ENCODE peak calls at places on chromosomes 5 and 9, in eight cellular contexts. One of them, this sample, is unnamed.

GRCh38 chr9:121373401-121373769 is 3.3 kb upstream of the STOM start:
- DNase-seq in right cardiac atrium: no peak
- DNase-seq in stromal cell of bone marrow: no peak
- DNase-seq in SK-N-DZ: no peak
- DNase-seq in NAMALWA: no peak
- DNase-seq in AG04450: no peak
- DNase-seq in T-helper 2 cell: no peak
- DNase-seq in naive thymus-derived CD4-positive, alpha-beta T cell: no peak
- DNase-seq in this sample: no peak

GRCh38 chr9:137049544-137050449 is 3.8 kb upstream of the NPDC1 start:
- DNase-seq in right cardiac atrium: peak
- DNase-seq in stromal cell of bone marrow: no peak
- DNase-seq in SK-N-DZ: peak
- DNase-seq in NAMALWA: peak
- DNase-seq in AG04450: no peak
- DNase-seq in T-helper 2 cell: peak
- DNase-seq in naive thymus-derived CD4-positive, alpha-beta T cell: peak
- DNase-seq in this sample: peak

GRCh38 chr9:111037744-111038335 is 430 bp downstream of the LPAR1 start:
- DNase-seq in right cardiac atrium: peak
- DNase-seq in stromal cell of bone marrow: no peak
- DNase-seq in SK-N-DZ: peak
- DNase-seq in NAMALWA: no peak
- DNase-seq in AG04450: no peak
- DNase-seq in T-helper 2 cell: no peak
- DNase-seq in naive thymus-derived CD4-positive, alpha-beta T cell: no peak
- DNase-seq in this sample: peak

GRCh38 chr5:81086881-81087281 is 126.7 kb downstream of the RASGRF2 start:
- DNase-seq in right cardiac atrium: no peak
- DNase-seq in stromal cell of bone marrow: no peak
- DNase-seq in SK-N-DZ: no peak
- DNase-seq in NAMALWA: no peak
- DNase-seq in AG04450: no peak
- DNase-seq in T-helper 2 cell: no peak
- DNase-seq in naive thymus-derived CD4-positive, alpha-beta T cell: no peak
- DNase-seq in this sample: no peak

GRCh38 chr9:21777701-21778100 is 24.7 kb upstream of the MTAP start:
- DNase-seq in right cardiac atrium: no peak
- DNase-seq in stromal cell of bone marrow: no peak
- DNase-seq in SK-N-DZ: no peak
- DNase-seq in NAMALWA: no peak
- DNase-seq in AG04450: peak
- DNase-seq in T-helper 2 cell: peak
- DNase-seq in naive thymus-derived CD4-positive, alpha-beta T cell: no peak
- DNase-seq in this sample: no peak

GRCh38 chr5:128539038-128539429 is 989 bp upstream of the FBN2 start:
- DNase-seq in right cardiac atrium: no peak
- DNase-seq in stromal cell of bone marrow: no peak
- DNase-seq in SK-N-DZ: peak
- DNase-seq in NAMALWA: no peak
- DNase-seq in AG04450: no peak
- DNase-seq in T-helper 2 cell: no peak
- DNase-seq in naive thymus-derived CD4-positive, alpha-beta T cell: no peak
- DNase-seq in this sample: no peak

GRCh38 chr5:154520861-154521453 is 42.9 kb upstream of the HAND1 start:
- DNase-seq in right cardiac atrium: no peak
- DNase-seq in stromal cell of bone marrow: no peak
- DNase-seq in SK-N-DZ: peak
- DNase-seq in NAMALWA: peak
- DNase-seq in AG04450: no peak
- DNase-seq in T-helper 2 cell: no peak
- DNase-seq in naive thymus-derived CD4-positive, alpha-beta T cell: no peak
- DNase-seq in this sample: peak

GRCh38 chr5:158463971-158464370 is 605.0 kb upstream of the CLINT1 start:
- DNase-seq in right cardiac atrium: peak
- DNase-seq in stromal cell of bone marrow: peak
- DNase-seq in SK-N-DZ: no peak
- DNase-seq in NAMALWA: no peak
- DNase-seq in AG04450: no peak
- DNase-seq in T-helper 2 cell: no peak
- DNase-seq in naive thymus-derived CD4-positive, alpha-beta T cell: no peak
- DNase-seq in this sample: no peak

GRCh38 chr5:170475269-170476000 is 28.4 kb upstream of the KCNIP1 start:
- DNase-seq in right cardiac atrium: no peak
- DNase-seq in stromal cell of bone marrow: no peak
- DNase-seq in SK-N-DZ: no peak
- DNase-seq in NAMALWA: no peak
- DNase-seq in AG04450: no peak
- DNase-seq in T-helper 2 cell: no peak
- DNase-seq in naive thymus-derived CD4-positive, alpha-beta T cell: no peak
- DNase-seq in this sample: no peak

GRCh38 chr5:109225695-109226094 is 184.1 kb downstream of the PJA2 start:
- DNase-seq in right cardiac atrium: peak
- DNase-seq in stromal cell of bone marrow: no peak
- DNase-seq in SK-N-DZ: no peak
- DNase-seq in NAMALWA: no peak
- DNase-seq in AG04450: no peak
- DNase-seq in T-helper 2 cell: no peak
- DNase-seq in naive thymus-derived CD4-positive, alpha-beta T cell: no peak
- DNase-seq in this sample: no peak

GRCh38 chr9:94086468-94086867 is 2.2 kb downstream of the PTPDC1 start:
- DNase-seq in right cardiac atrium: no peak
- DNase-seq in stromal cell of bone marrow: peak
- DNase-seq in SK-N-DZ: no peak
- DNase-seq in NAMALWA: no peak
- DNase-seq in AG04450: no peak
- DNase-seq in T-helper 2 cell: no peak
- DNase-seq in naive thymus-derived CD4-positive, alpha-beta T cell: no peak
- DNase-seq in this sample: peak

GRCh38 chr9:85443190-85443598 is 298.6 kb downstream of the AGTPBP1 start:
- DNase-seq in right cardiac atrium: no peak
- DNase-seq in stromal cell of bone marrow: no peak
- DNase-seq in SK-N-DZ: no peak
- DNase-seq in NAMALWA: no peak
- DNase-seq in AG04450: no peak
- DNase-seq in T-helper 2 cell: no peak
- DNase-seq in naive thymus-derived CD4-positive, alpha-beta T cell: no peak
- DNase-seq in this sample: no peak

GRCh38 chr5:50300878-50301277 is 140.2 kb downstream of the EMB start:
- DNase-seq in right cardiac atrium: no peak
- DNase-seq in stromal cell of bone marrow: no peak
- DNase-seq in SK-N-DZ: no peak
- DNase-seq in NAMALWA: no peak
- DNase-seq in AG04450: no peak
- DNase-seq in T-helper 2 cell: no peak
- DNase-seq in naive thymus-derived CD4-positive, alpha-beta T cell: no peak
- DNase-seq in this sample: no peak

GRCh38 chr5:16446993-16447392 is 18.6 kb downstream of the ZNF622 start:
- DNase-seq in right cardiac atrium: no peak
- DNase-seq in stromal cell of bone marrow: no peak
- DNase-seq in SK-N-DZ: no peak
- DNase-seq in NAMALWA: peak
- DNase-seq in AG04450: no peak
- DNase-seq in T-helper 2 cell: peak
- DNase-seq in naive thymus-derived CD4-positive, alpha-beta T cell: no peak
- DNase-seq in this sample: no peak

GRCh38 chr9:13786131-13786530 is 506.6 kb upstream of the MPDZ start:
- DNase-seq in right cardiac atrium: peak
- DNase-seq in stromal cell of bone marrow: no peak
- DNase-seq in SK-N-DZ: no peak
- DNase-seq in NAMALWA: no peak
- DNase-seq in AG04450: no peak
- DNase-seq in T-helper 2 cell: no peak
- DNase-seq in naive thymus-derived CD4-positive, alpha-beta T cell: no peak
- DNase-seq in this sample: no peak

This sample was measured in NCI-H1092 treated with DMSO at 0.1 percent for 48 hours.